ENCODE peak calls at places on chromosomes 1 and 21, in seven cellular contexts. N, W, X, C, Y, V and B are unnamed samples.

GRCh38 chr1:108154323-108154722 is 45.8 kb downstream of the SLC25A24 start:
- DNase-seq in C (no peak), Y (no peak), V (peak; percentile 37), N (no peak), X (no peak), W (no peak), B (no peak)

GRCh38 chr1:63640633-63641567 is 47.7 kb downstream of the PGM1 start:
- DNase-seq in V (no peak), W (no peak), Y (no peak), C (no peak), N (no peak), X (no peak), B (no peak)

GRCh38 chr1:12542138-12542465 is 75.9 kb downstream of the DHRS3 start:
- DNase-seq in N (no peak), X (no peak), V (no peak), W (peak; percentile 36), C (no peak), Y (no peak), B (peak; percentile 72)

GRCh38 chr1:61184035-61184713 is 101.8 kb downstream of the NFIA start:
- DNase-seq in W (peak; percentile 86), N (peak; percentile 81), X (peak; percentile 90), Y (peak; percentile 98), C (no peak), V (peak; percentile 89), B (peak; percentile 92)

GRCh38 chr1:206911064-206911663 is 10.6 kb downstream of the FCMR start:
- DNase-seq in V (peak; percentile 55), Y (peak; percentile 84), X (peak; percentile 60), W (no peak), C (peak; percentile 58), N (peak; percentile 65), B (no peak)

GRCh38 chr1:104084380-104084779 is 334.7 kb downstream of the AMY1C start:
- DNase-seq in W (no peak), Y (no peak), X (no peak), C (peak; percentile 36), N (no peak), V (no peak), B (no peak)

GRCh38 chr21:29647353-29647781 is 292.4 kb downstream of the GRIK1 start:
- DNase-seq in W (no peak), Y (peak; percentile 84), V (no peak), N (no peak), C (no peak), X (peak; percentile 69), B (no peak)

GRCh38 chr1:116002781-116003455 is 26.6 kb downstream of the SLC22A15 start:
- DNase-seq in X (no peak), W (no peak), C (peak; percentile 17), N (no peak), Y (no peak), V (no peak), B (no peak)

GRCh38 chr1:205275133-205275532 is 46.4 kb downstream of the NUAK2 start:
- DNase-seq in V (no peak), W (no peak), X (no peak), Y (no peak), N (no peak), C (no peak), B (no peak)

GRCh38 chr1:1292442-1292779 is 12.2 kb downstream of the SCNN1D start:
- DNase-seq in N (no peak), X (no peak), V (no peak), C (no peak), W (no peak), Y (no peak), B (no peak)

GRCh38 chr1:71916894-71917293 is 365.4 kb downstream of the NEGR1 start:
- DNase-seq in V (no peak), N (no peak), X (no peak), W (no peak), Y (no peak), C (no peak), B (no peak)

GRCh38 chr1:71921935-71922559 is 360.3 kb downstream of the NEGR1 start:
- DNase-seq in Y (no peak), V (no peak), N (no peak), X (no peak), W (no peak), C (no peak), B (no peak)

GRCh38 chr1:71918630-71919029 is 363.7 kb downstream of the NEGR1 start:
- DNase-seq in X (no peak), V (no peak), Y (no peak), C (no peak), W (no peak), N (no peak), B (no peak)

GRCh38 chr1:71921197-71921596 is 361.1 kb downstream of the NEGR1 start:
- DNase-seq in C (no peak), W (no peak), V (no peak), Y (no peak), N (no peak), X (no peak), B (no peak)

DNA sequence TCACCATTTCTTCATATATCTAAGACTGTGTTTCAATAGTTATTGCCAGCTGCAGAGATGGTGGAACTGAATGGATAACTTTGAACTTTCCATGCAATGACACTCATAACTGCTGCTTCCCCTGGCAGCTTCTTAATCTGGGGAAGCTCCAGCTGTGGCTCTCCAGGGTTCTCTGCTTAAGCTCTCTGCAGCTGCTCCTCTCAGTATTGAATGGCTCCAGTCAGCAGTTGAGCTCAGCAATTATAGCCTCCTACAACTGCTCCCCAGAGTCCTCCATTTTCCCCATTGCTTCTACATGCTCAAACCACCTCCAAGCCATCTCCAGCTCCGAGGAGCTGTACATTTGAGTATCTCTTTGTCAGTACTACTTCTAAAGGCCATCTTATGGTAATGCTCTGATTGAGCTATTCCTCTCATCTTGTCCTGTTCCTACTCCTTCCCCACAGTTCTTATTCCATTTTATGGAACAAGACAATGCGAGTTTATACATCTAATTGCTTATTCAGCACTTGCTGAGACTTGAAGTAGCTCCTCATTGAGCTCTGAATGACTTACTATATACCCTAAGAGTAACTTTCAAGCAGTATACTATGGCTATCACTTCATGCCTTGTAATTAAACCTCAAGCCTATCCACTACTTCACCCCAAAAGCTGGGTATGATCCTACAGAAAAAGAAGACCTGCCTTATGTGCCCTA is 362.4 kb downstream of the NEGR1 start:
- DNase-seq in X (no peak), N (no peak), W (no peak), Y (no peak), C (peak; percentile 15), V (no peak), B (no peak)
- H3K4me3 ChIP-seq in X (no peak overlapping the region), N (no peak overlapping the region), W (no peak overlapping the region), Y (no peak overlapping the region), C (no peak overlapping the region), V (no peak overlapping the region), B (no peak overlapping the region)

GRCh38 chr1:32650157-32650751 is at the start of gene ZBTB8OS:
- DNase-seq in W (peak; percentile 91), X (peak; percentile 91), V (peak; percentile 93), Y (peak; percentile 95), C (peak; percentile 97), N (peak; percentile 82), B (peak; percentile 91)

GRCh38 chr1:32652244-32652962 is 1.4 kb downstream of the RBBP4 start:
- DNase-seq in Y (no peak), W (no peak), C (no peak), N (no peak), V (no peak), X (no peak), B (no peak)

GRCh38 chr1:32651461-32652073 is 559 bp downstream of the RBBP4 start:
- DNase-seq in C (no peak), N (no peak), X (no peak), V (no peak), Y (no peak), W (no peak), B (no peak)

GRCh38 chr1:32647308-32648134 is 2.8 kb downstream of the ZBTB8OS start:
- DNase-seq in W (no peak), V (peak; percentile 8), N (no peak), X (no peak), Y (no peak), C (no peak), B (no peak)

DNA sequence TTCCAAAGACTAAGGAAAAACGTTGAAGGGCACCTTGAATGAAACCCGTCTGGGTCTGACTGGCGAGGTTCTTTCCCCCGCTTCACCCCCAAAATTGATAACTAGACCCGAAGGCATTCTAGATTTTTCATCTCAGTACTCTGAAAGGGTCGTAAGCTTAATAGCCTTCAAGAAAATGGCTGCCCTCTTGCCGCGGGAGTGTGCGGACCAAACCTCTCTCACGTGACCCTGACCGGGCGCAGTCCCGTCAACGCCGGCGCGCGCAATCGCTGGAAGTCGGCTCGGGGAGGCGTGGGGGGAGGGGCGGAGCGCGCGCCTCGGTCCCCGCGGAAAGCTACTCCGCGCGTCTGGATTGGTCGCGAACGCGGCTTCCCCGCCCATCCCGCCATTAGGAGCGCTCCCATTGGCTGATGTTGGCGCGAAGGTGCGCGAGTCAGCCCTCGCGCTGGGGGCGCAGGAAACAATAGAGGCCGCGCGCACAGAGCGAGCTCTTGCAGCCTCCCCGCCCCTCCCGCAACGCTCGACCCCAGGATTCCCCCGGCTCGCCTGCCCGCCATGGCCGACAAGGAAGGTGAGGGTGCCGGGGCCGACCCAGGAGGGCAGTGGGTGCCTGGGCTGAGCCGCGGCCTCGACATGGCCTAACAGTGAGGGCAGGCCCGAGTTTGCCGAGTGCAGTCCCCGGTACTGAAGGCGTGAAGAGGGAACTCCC is at the start of gene RBBP4:
- DNase-seq in W (peak; percentile 98), V (peak; percentile 96), N (peak; percentile 92), C (peak; percentile 98), X (peak; percentile 96), Y (peak; percentile 99), B (peak; percentile 98)
- TF ChIP-seq CTCF in W (no peak), V (no peak), N (no peak), C (no peak), X (no peak), Y (no peak), B (no peak)

GRCh38 chr1:20048563-20048962 is 21.4 kb upstream of the PLA2G5 start:
- DNase-seq in X (no peak), Y (no peak), W (no peak), V (no peak), N (no peak), C (no peak), B (no peak)

GRCh38 chr1:20051218-20051829 is 18.7 kb upstream of the PLA2G5 start:
- DNase-seq in N (no peak), C (peak; percentile 11), V (no peak), X (no peak), W (no peak), Y (no peak), B (no peak)

GRCh38 chr1:20047058-20047457 is 22.9 kb upstream of the PLA2G5 start:
- DNase-seq in N (no peak), V (no peak), Y (no peak), X (no peak), C (no peak), W (no peak), B (no peak)

GRCh38 chr1:20057886-20058420 is 12.0 kb upstream of the PLA2G5 start:
- DNase-seq in V (peak; percentile 66), X (no peak), N (no peak), Y (no peak), C (no peak), W (no peak), B (no peak)

DNA sequence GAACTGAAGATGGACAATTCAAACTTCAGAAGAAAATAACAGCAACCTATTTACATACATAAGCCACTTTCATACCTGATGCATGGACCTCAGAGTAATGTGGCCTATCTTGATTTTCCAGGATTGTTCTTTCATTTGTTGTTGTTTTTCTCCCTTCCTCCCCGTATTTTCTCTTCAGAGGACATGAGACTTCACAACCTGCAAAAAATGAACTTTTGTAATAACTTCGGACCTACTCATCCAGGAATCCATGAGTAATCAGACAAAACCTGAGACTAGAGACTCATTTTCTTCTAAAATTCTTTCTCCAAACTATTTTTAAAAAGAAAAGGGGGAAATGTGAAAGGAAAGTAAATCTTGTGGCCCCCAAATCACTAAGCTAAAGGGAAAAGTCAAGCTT is 17.6 kb upstream of the PLA2G5 start:
- DNase-seq in N (no peak), V (peak; percentile 52), W (no peak), Y (no peak), C (no peak), X (no peak), B (no peak)
- H3K4me3 ChIP-seq in N (no peak overlapping the region), V (no peak overlapping the region), W (no peak overlapping the region), Y (no peak overlapping the region), C (no peak overlapping the region), X (no peak overlapping the region), B (no peak overlapping the region)

GRCh38 chr1:110600716-110601115 is 5.4 kb downstream of the KCNA2 start:
- DNase-seq in C (no peak), Y (no peak), N (no peak), V (no peak), W (no peak), X (no peak), B (peak; percentile 7)
- TF ChIP-seq CTCF in C (no peak), Y (no peak), N (no peak), V (no peak), W (no peak), X (no peak), B (no peak)